ENCODE peak calls at places on chromosome 17, in eight cellular contexts. I is activated T-cell treated with anti-CD3 and anti-CD28 coated beads, Interleukin-2, amount 50 U/mL, for 1 hour; N is AML-193; E is NCI-H1105; H is GM12891; G is nephron progenitor cell; L is BE2C; S is fibroblast of pulmonary artery. U is an unnamed sample.

GRCh38 chr17:66715745-66716156 is 119.2 kb upstream of the CACNG5 start:
- DNase-seq in L (no peak), I (no peak), H (peak), E (peak), N (peak), G (peak), S (peak), U (no peak)

GRCh38 chr17:74196541-74197310 is 6.8 kb upstream of the RPL38 start:
- DNase-seq in L (no peak), H (no peak), S (no peak), G (no peak), E (no peak), N (no peak), I (no peak), U (no peak)

GRCh38 chr17:17154981-17155380 is 51.2 kb downstream of the PLD6 start:
- DNase-seq in H (no peak), E (no peak), G (no peak), L (no peak), S (no peak), I (no peak), N (no peak), U (no peak)

GRCh38 chr17:79041041-79041570 is 17.1 kb downstream of the C1QTNF1 start:
- DNase-seq in S (no peak), E (no peak), H (no peak), G (no peak), N (no peak), L (no peak), I (no peak), U (no peak)

GRCh38 chr17:56175299-56175935 is 22.1 kb downstream of the ANKFN1 start:
- DNase-seq in N (no peak), H (no peak), L (no peak), S (no peak), I (no peak), E (no peak), G (no peak), U (no peak)

GRCh38 chr17:75991396-75991795 is 9.3 kb upstream of the CDK3 start:
- DNase-seq in I (no peak), L (no peak), H (no peak), G (no peak), S (no peak), N (no peak), E (no peak), U (no peak)

GRCh38 chr17:31416503-31416923 is 25.0 kb downstream of the RAB11FIP4 start:
- DNase-seq in I (no peak), E (no peak), S (no peak), G (peak), H (no peak), L (no peak), N (no peak), U (no peak)

GRCh38 chr17:74101527-74101926 is 102.0 kb upstream of the RPL38 start:
- DNase-seq in G (no peak), S (no peak), N (no peak), L (no peak), I (no peak), E (no peak), H (no peak), U (no peak)

GRCh38 chr17:4364622-4365041 is 1.8 kb downstream of the UBE2G1 start:
- DNase-seq in L (no peak), H (no peak), G (no peak), I (no peak), E (no peak), S (no peak), N (no peak), U (no peak)

GRCh38 chr17:72102366-72102765 is 18.5 kb upstream of the SOX9 start:
- DNase-seq in I (no peak), E (no peak), S (no peak), H (no peak), L (no peak), N (no peak), G (no peak), U (no peak)

U was measured in activated T-helper 2 cell treated with anti-CD3 and anti-CD28 coated beads, Interferon-gamma antibody, Interleukin-2, Interleukin-4, amounts not matched to agents 10 μg/mL and 5 μg/mL and 100 μg/mL, durations not matched to agents 14 hours and 24 hours and 36 hours.